ENCODE peak calls at places on chromosomes 7 and 10, in five cellular contexts. G is sigmoid colon, E is ovary, J is tibial nerve, O is H1. X is an unnamed sample.
A peak's percentile ranks its signal among the peaks of the same experiment; 100 is the strongest.

GRCh38 chr10:78959901-78960300 is 108.9 kb upstream of the ZMIZ1 start:
- DNase-seq in G (no peak), O (no peak), E (no peak), J (no peak), X (no peak)

GRCh38 chr7:1346851-1347250 is 112.4 kb downstream of the MICALL2 start:
- DNase-seq in G (no peak), O (no peak), E (no peak), J (no peak), X (no peak)

GRCh38 chr7:142482899-142483658 is 225.2 kb upstream of the PRSS58 start:
- DNase-seq in J (no peak), G (no peak), E (no peak), O (no peak), X (peak; percentile 54)

GRCh38 chr7:130902755-130903357 is 168.8 kb upstream of the KLF14 start:
- DNase-seq in O (no peak), E (no peak), G (no peak), J (no peak), X (no peak)

GRCh38 chr7:4880218-4880617 is 3.3 kb downstream of the RADIL start:
- DNase-seq in O (no peak), E (no peak), J (no peak), G (peak; percentile 40), X (no peak)

GRCh38 chr10:78756604-78757442 is 311.9 kb upstream of the ZMIZ1 start:
- DNase-seq in O (no peak), G (peak; percentile 95), J (peak; percentile 65), E (peak; percentile 55), X (peak; percentile 41)

GRCh38 chr10:79400567-79401004 is 44.8 kb downstream of the ZCCHC24 start:
- DNase-seq in O (no peak), J (no peak), E (peak; percentile 74), G (no peak), X (peak; percentile 58)

GRCh38 chr10:52332815-52333214 is 18.7 kb downstream of the DKK1 start:
- DNase-seq in G (no peak), E (no peak), O (no peak), J (no peak), X (no peak)

GRCh38 chr10:98323221-98324164 is 55.5 kb upstream of the LOXL4 start:
- DNase-seq in G (peak; percentile 82), J (peak; percentile 37), E (no peak), O (no peak), X (peak; percentile 61)

GRCh38 chr7:20783716-20784310 is 2.9 kb downstream of the SP8 start:
- DNase-seq in G (no peak), J (no peak), E (no peak), O (no peak), X (no peak)

GRCh38 chr10:132429281-132430230 is 32.6 kb downstream of the PWWP2B start:
- DNase-seq in G (no peak), O (no peak), E (no peak), J (no peak), X (peak; percentile 54)

GRCh38 chr7:84975586-84976185 is 211.2 kb downstream of the SEMA3D start:
- DNase-seq in E (no peak), J (no peak), G (no peak), O (no peak), X (no peak)

GRCh38 chr10:35685402-35685801 is 43.3 kb upstream of the FZD8 start:
- DNase-seq in O (no peak), J (no peak), G (no peak), E (no peak), X (no peak)

GRCh38 chr7:128304212-128304611 is 39.5 kb downstream of the RBM28 start:
- DNase-seq in O (no peak), E (no peak), G (no peak), J (no peak), X (no peak)

GRCh38 chr10:44628921-44629320 is 244.0 kb upstream of the CXCL12 start:
- DNase-seq in G (no peak), O (no peak), J (no peak), E (no peak), X (no peak)

GRCh38 chr10:89563861-89564478 is 28.6 kb upstream of the SLC16A12 start:
- DNase-seq in E (no peak), J (no peak), G (no peak), O (no peak), X (no peak)

GRCh38 chr10:118798186-118798811 is 43.5 kb upstream of the CACUL1 start:
- DNase-seq in J (no peak), G (no peak), O (no peak), E (no peak), X (no peak)

GRCh38 chr10:98572594-98572993 is 125.9 kb upstream of the HPS1 start:
- DNase-seq in G (no peak), E (no peak), O (no peak), J (no peak), X (no peak)

GRCh38 chr7:46707973-46708372 is 786.9 kb upstream of the IGFBP3 start:
- DNase-seq in O (no peak), J (no peak), E (no peak), G (no peak), X (no peak)

GRCh38 chr10:17248964-17249363 is 20.9 kb downstream of the VIM start:
- DNase-seq in J (no peak), O (no peak), G (no peak), E (no peak), X (no peak)

GRCh38 chr10:113273877-113274829 is 278.7 kb upstream of the HABP2 start:
- DNase-seq in J (no peak), E (no peak), G (no peak), O (no peak), X (no peak)

GRCh38 chr7:157949711-157950110 is 612.9 kb downstream of the DNAJB6 start:
- DNase-seq in E (no peak), G (no peak), J (no peak), O (no peak), X (no peak)

GRCh38 chr10:20891338-20891714 is 5.8 kb downstream of the NEBL start:
- DNase-seq in J (no peak), E (no peak), G (no peak), O (no peak), X (no peak)

GRCh38 chr7:150901160-150902035 is 49.1 kb downstream of the AOC1 start:
- DNase-seq in J (no peak), G (no peak), O (no peak), E (no peak), X (no peak)

GRCh38 chr10:132615346-132616169 is 78.0 kb downstream of the INPP5A start:
- DNase-seq in E (no peak), O (no peak), J (no peak), G (no peak), X (no peak)

GRCh38 chr7:139570119-139570518 is 46.6 kb downstream of the CLEC2L start:
- DNase-seq in O (no peak), J (no peak), E (no peak), G (no peak), X (no peak)

GRCh38 chr10:86389441-86390193 is 23.0 kb upstream of the GRID1 start:
- DNase-seq in E (no peak), J (no peak), G (peak; percentile 67), O (peak; percentile 69), X (peak; percentile 74)

GRCh38 chr10:86388119-86388704 is 21.6 kb upstream of the GRID1 start:
- DNase-seq in G (peak; percentile 49), O (no peak), E (no peak), J (no peak), X (no peak)

GRCh38 chr10:86385806-86386205 is 19.2 kb upstream of the GRID1 start:
- DNase-seq in G (peak; percentile 40), E (no peak), J (no peak), O (no peak), X (no peak)

GRCh38 chr10:86390337-86391120 is 23.9 kb upstream of the GRID1 start:
- DNase-seq in J (no peak), O (no peak), E (no peak), G (peak; percentile 40), X (no peak)

GRCh38 chr10:86387221-86387794 is 20.7 kb upstream of the GRID1 start:
- DNase-seq in O (no peak), J (no peak), E (no peak), G (peak; percentile 21), X (no peak)
- TF ChIP-seq CTCF in O (no peak), J (no peak), E (no peak), G (no peak), X (no peak)

DNA sequence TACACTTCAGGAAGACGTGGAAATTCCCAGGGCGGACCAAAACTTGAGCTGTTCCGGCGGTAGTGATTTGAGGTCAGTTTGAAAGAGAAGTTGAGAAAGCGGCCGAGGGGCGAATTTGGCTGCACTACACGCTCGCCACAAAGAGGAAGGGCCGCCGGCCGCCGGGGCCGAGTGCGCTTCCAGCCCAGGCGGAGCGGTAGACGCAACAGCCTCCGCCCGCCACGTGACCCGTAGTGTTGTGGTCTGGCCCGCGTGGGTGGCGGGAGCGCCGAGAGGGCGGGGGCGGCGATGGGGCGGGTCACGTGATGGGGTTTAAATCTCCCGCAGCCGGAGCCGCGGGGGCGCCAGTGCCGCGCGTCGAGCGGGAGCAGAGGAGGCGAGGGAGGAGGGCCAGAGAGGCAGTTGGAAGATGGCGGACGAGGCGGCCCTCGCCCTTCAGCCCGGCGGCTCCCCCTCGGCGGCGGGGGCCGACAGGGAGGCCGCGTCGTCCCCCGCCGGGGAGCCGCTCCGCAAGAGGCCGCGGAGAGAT is at the start of gene SIRT1:
- DNase-seq in G (peak; percentile 99), J (peak; percentile 96), O (peak; percentile 88), E (peak; percentile 99), X (peak; percentile 97)
- TF ChIP-seq EP300 in G (no peak), J (peak; percentile 69), O (no peak), E (peak; percentile 3), X (no peak)

GRCh38 chr7:94374231-94374630 is 20.5 kb upstream of the COL1A2 start:
- DNase-seq in G (peak; percentile 94), E (peak; percentile 90), J (peak; percentile 76), O (no peak), X (peak; percentile 36)
- TF ChIP-seq CTCF in G (no peak), E (no peak), J (peak; percentile 9), O (no peak), X (no peak)

GRCh38 chr10:74049995-74050394 is 52.1 kb downstream of the VCL start:
- DNase-seq in O (no peak), J (no peak), E (no peak), G (no peak), X (no peak)

GRCh38 chr10:74050653-74051052 is 52.7 kb downstream of the VCL start:
- DNase-seq in O (no peak), J (no peak), G (no peak), E (no peak), X (no peak)

GRCh38 chr10:74047304-74047703 is 49.4 kb downstream of the VCL start:
- DNase-seq in J (no peak), E (no peak), G (no peak), O (no peak), X (no peak)

GRCh38 chr10:74048433-74048832 is 50.5 kb downstream of the VCL start:
- DNase-seq in J (no peak), E (no peak), O (no peak), G (no peak), X (no peak)

GRCh38 chr10:74047871-74048270 is 50.0 kb downstream of the VCL start:
- DNase-seq in E (no peak), G (no peak), J (no peak), O (no peak), X (no peak)
- TF ChIP-seq EP300 in E (no peak), G (no peak), J (no peak), O (no peak), X (no peak)